ENCODE peak calls at places on chromosomes 12 and 14, in seven cellular contexts. M is mesenchymal stem cell, N is neuronal stem cell, D is mesendoderm, U is IMR-90, R is trophoblast cell, Q is H1. Z is an unnamed sample. For H3K27me3, the result is how much of the 10 kb centered on the place peaks cover.

GRCh38 chr14:22656945-22657711 is 13.0 kb upstream of the OR6J1 start:
- DNase-seq in M (peak), N (no peak), D (peak), U (peak), R (no peak), Q (no peak), Z (no peak)

GRCh38 chr12:54603173-54603814 is 14.8 kb upstream of the PPP1R1A start:
- DNase-seq in M (peak), N (peak), D (peak), U (peak), R (peak), Q (peak), Z (peak)

GRCh38 chr12:467591-467990 is 7.9 kb downstream of the B4GALNT3 start:
- DNase-seq in M (peak), N (no peak), D (no peak), U (no peak), R (no peak), Q (no peak), Z (no peak)

GRCh38 chr12:109731231-109731731 is 17.7 kb downstream of the FAM222A start:
- DNase-seq in M (no peak), N (no peak), D (no peak), U (no peak), R (no peak), Q (no peak), Z (peak)

GRCh38 chr14:36383674-36384421 is 63.4 kb upstream of the MBIP start:
- DNase-seq in M (peak), N (no peak), D (no peak), U (no peak), R (peak), Q (no peak), Z (no peak)

GRCh38 chr12:53561590-53561953 is 54.3 kb upstream of the NPFF start:
- DNase-seq in M (peak), N (no peak), D (no peak), U (peak), R (no peak), Q (no peak), Z (no peak)

GRCh38 chr12:10638728-10639127 is 25.3 kb upstream of the MAGOHB start:
- DNase-seq in M (no peak), N (no peak), D (no peak), U (no peak), R (no peak), Q (no peak), Z (no peak)

GRCh38 chr14:93048843-93049242 is 66.9 kb downstream of the ITPK1 start:
- DNase-seq in M (no peak), N (no peak), D (no peak), U (no peak), R (no peak), Q (no peak), Z (no peak)

GRCh38 chr12:120960657-120961056 is 17.7 kb upstream of the HNF1A start:
- DNase-seq in M (no peak), N (no peak), D (no peak), U (no peak), R (no peak), Q (no peak), Z (no peak)

GRCh38 chr14:95535226-95536021 is 574 bp downstream of the GLRX5 start:
- DNase-seq in M (peak), N (no peak), D (peak), U (no peak), R (no peak), Q (no peak), Z (no peak)

GRCh38 chr14:100554082-100554677 is 33.0 kb downstream of the BEGAIN start:
- DNase-seq in M (no peak), N (no peak), D (no peak), U (no peak), R (peak), Q (no peak), Z (no peak)

GRCh38 chr12:84889818-84890217 is 22.8 kb downstream of the SLC6A15 start:
- DNase-seq in M (no peak), N (no peak), D (no peak), U (no peak), R (peak), Q (no peak), Z (no peak)

GRCh38 chr12:124685689-124685993 is 118.2 kb upstream of the NCOR2 start:
- DNase-seq in M (no peak), N (no peak), D (no peak), U (no peak), R (no peak), Q (no peak), Z (no peak)

GRCh38 chr14:72217164-72217563 is 284.9 kb downstream of the RGS6 start:
- DNase-seq in M (no peak), N (no peak), D (no peak), U (no peak), R (no peak), Q (no peak), Z (no peak)

GRCh38 chr14:35355981-35356839 is 48.3 kb downstream of the NFKBIA start:
- DNase-seq in M (peak), N (no peak), D (peak), U (peak), R (peak), Q (no peak), Z (no peak)

GRCh38 chr14:24339284-24340151 is at the start of gene RIPK3:
- DNase-seq in M (peak), N (no peak), D (no peak), U (no peak), R (no peak), Q (peak), Z (peak)

GRCh38 chr12:2550470-2551090 is 244.2 kb upstream of the FKBP4 start:
- DNase-seq in M (no peak), N (no peak), D (no peak), U (no peak), R (no peak), Q (no peak), Z (no peak)

GRCh38 chr12:116919706-116920485 is 9.1 kb downstream of the FBXW8 start:
- DNase-seq in M (no peak), N (no peak), D (no peak), U (no peak), R (no peak), Q (no peak), Z (no peak)

GRCh38 chr14:22194669-22195068 is 394.4 kb downstream of the DAD1 start:
- DNase-seq in M (no peak), N (no peak), D (no peak), U (peak), R (no peak), Q (no peak), Z (no peak)

GRCh38 chr12:126768517-126768916 is 1498.5 kb upstream of the TMEM132C start:
- DNase-seq in M (no peak), N (no peak), D (no peak), U (no peak), R (no peak), Q (no peak), Z (no peak)

GRCh38 chr12:50017047-50017446 is 8.2 kb downstream of the RACGAP1 start:
- DNase-seq in M (peak), N (no peak), D (no peak), U (peak), R (peak), Q (no peak), Z (no peak)

GRCh38 chr14:79764288-79764687 is 447.0 kb downstream of the DIO2 start:
- DNase-seq in M (no peak), N (no peak), D (no peak), U (no peak), R (no peak), Q (no peak), Z (no peak)

GRCh38 chr14:70782361-70782760 is 27.0 kb downstream of the MAP3K9 start:
- DNase-seq in M (peak), N (no peak), D (no peak), U (peak), R (peak), Q (no peak), Z (no peak)

GRCh38 chr12:4809449-4810218 is 89.4 kb downstream of the GALNT8 start:
- DNase-seq in M (no peak), N (peak), D (peak), U (no peak), R (peak), Q (peak), Z (peak)

GRCh38 chr12:58917699-58918334 is 2.5 kb downstream of the LRIG3 start:
- DNase-seq in M (peak), N (no peak), D (no peak), U (no peak), R (no peak), Q (no peak), Z (no peak)

GRCh38 chr12:100666588-100666987 is 93.1 kb downstream of the GAS2L3 start:
- DNase-seq in M (no peak), N (no peak), D (peak), U (no peak), R (no peak), Q (no peak), Z (peak)

GRCh38 chr14:65019944-65020566 is 33.4 kb downstream of the FNTB start:
- DNase-seq in M (peak), N (peak), D (peak), U (peak), R (peak), Q (no peak), Z (peak)

GRCh38 chr14:68355415-68355814 is 437.5 kb downstream of the ZFP36L1 start:
- DNase-seq in M (no peak), N (no peak), D (no peak), U (no peak), R (no peak), Q (no peak), Z (no peak)

GRCh38 chr12:115354007-115354452 is 670.1 kb upstream of the TBX3 start:
- DNase-seq in M (peak), N (no peak), D (no peak), U (peak), R (peak), Q (no peak), Z (no peak)

GRCh38 chr14:99964979-99965378 is 100.2 kb upstream of the EVL start:
- DNase-seq in M (no peak), N (no peak), D (no peak), U (no peak), R (no peak), Q (no peak), Z (no peak)

GRCh38 chr12:16626991-16627390 is 21.0 kb upstream of the LMO3 start:
- DNase-seq in M (no peak), N (no peak), D (no peak), U (no peak), R (no peak), Q (no peak), Z (no peak)

GRCh38 chr14:101248056-101248725 is 313.1 kb upstream of the DIO3 start:
- DNase-seq in M (no peak), N (no peak), D (no peak), U (no peak), R (no peak), Q (no peak), Z (no peak)

GRCh38 chr14:53325176-53325806 is 172.2 kb upstream of the DDHD1 start:
- DNase-seq in M (no peak), N (no peak), D (peak), U (peak), R (no peak), Q (no peak), Z (no peak)

GRCh38 chr12:117152793-117153775 is 37.2 kb downstream of the FBXO21 start:
- DNase-seq in M (no peak), N (no peak), D (no peak), U (no peak), R (no peak), Q (no peak), Z (no peak)

GRCh38 chr12:42486407-42486806 is 103.1 kb downstream of the PRICKLE1 start:
- DNase-seq in M (no peak), N (no peak), D (no peak), U (no peak), R (no peak), Q (no peak), Z (no peak)

GRCh38 chr14:24416932-24417619 is 12.4 kb downstream of the CBLN3 start:
- DNase-seq in M (no peak), N (no peak), D (no peak), U (no peak), R (no peak), Q (no peak), Z (no peak)

GRCh38 chr12:127396720-127397119 is 870.2 kb upstream of the TMEM132C start:
- DNase-seq in M (no peak), N (no peak), D (no peak), U (no peak), R (no peak), Q (no peak), Z (no peak)

GRCh38 chr14:20866963-20867362 is 24.2 kb upstream of the RNASE3 start:
- DNase-seq in M (no peak), N (no peak), D (peak), U (no peak), R (peak), Q (no peak), Z (peak)

GRCh38 chr12:78870539-78870938 is 6.0 kb downstream of the SYT1 start:
- DNase-seq in M (no peak), N (no peak), D (peak), U (no peak), R (no peak), Q (no peak), Z (peak)
- H3K27me3 ChIP-seq in M (under half), N (under half), D (under half), U (under half), R (under half), Q (under half), Z (under half)

GRCh38 chr12:33041562-33041961 is 145.0 kb upstream of the PKP2 start:
- DNase-seq in M (no peak), N (no peak), D (no peak), U (no peak), R (no peak), Q (no peak), Z (no peak)

GRCh38 chr12:33047666-33048065 is 151.1 kb upstream of the PKP2 start:
- DNase-seq in M (no peak), N (no peak), D (no peak), U (no peak), R (no peak), Q (no peak), Z (no peak)

GRCh38 chr12:33044447-33044846 is 147.9 kb upstream of the PKP2 start:
- DNase-seq in M (no peak), N (peak), D (no peak), U (no peak), R (no peak), Q (no peak), Z (no peak)
- H2AK5ac ChIP-seq in M (no peak), N (no peak), D (no peak), U (no peak), R (no peak), Q (no peak), Z (no peak)

GRCh38 chr12:79983492-79983891 is 48.6 kb upstream of the PPP1R12A start:
- DNase-seq in M (peak), N (no peak), D (no peak), U (peak), R (no peak), Q (no peak), Z (no peak)
- H2BK120ac ChIP-seq in M (no peak), N (no peak), D (no peak), U (peak), R (no peak), Q (no peak), Z (no peak)

DNA sequence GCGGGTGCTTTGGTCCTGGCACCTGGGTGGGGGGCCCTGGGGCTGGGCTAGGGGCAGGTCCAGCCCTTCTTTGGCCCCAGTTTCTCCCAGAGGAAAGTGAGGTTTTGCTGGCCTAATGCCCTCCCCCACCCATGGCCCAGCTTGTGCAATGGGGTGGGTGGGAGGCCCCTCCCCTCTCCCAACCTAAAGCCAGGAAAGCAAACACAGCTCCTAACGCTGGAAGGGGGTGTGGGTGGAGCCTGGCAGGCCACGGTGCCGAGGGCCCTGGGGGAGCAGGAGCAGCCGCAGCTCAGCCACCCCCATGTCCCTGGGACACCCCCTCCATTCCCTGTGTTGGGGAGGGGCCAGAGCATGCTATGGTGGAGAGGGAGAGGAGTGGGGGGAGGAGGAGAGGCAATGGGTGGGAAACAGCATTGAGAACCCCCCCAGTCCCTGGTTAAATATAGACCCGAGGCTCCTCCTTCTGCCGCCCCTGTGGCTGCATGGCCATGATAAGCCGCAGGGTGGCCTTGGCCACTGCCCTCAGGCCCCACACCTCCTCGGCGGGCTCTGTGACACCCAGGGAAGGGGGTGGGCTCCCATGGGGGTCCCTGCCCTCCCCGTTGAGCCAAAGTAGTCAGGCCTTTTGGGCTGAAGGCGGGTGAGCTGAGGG is 4.7 kb downstream of the EXOC3L4 start:
- DNase-seq in M (no peak), N (no peak), D (no peak), U (no peak), R (no peak), Q (no peak), Z (no peak)
- H3K27me3 ChIP-seq in M (under half), N (under half), D (under half), U (half or more), R (under half), Q (under half), Z (under half)

GRCh38 chr14:60324837-60325236 is 75.8 kb downstream of the PPM1A start:
- DNase-seq in M (no peak), N (no peak), D (no peak), U (no peak), R (no peak), Q (no peak), Z (no peak)

GRCh38 chr14:60327447-60328331 is 78.7 kb downstream of the PPM1A start:
- DNase-seq in M (no peak), N (no peak), D (peak), U (peak), R (peak), Q (peak), Z (peak)

GRCh38 chr14:60328588-60328987 is 79.6 kb downstream of the PPM1A start:
- DNase-seq in M (no peak), N (no peak), D (peak), U (no peak), R (no peak), Q (no peak), Z (peak)

GRCh38 chr14:60326274-60326673 is 77.3 kb downstream of the PPM1A start:
- DNase-seq in M (no peak), N (no peak), D (no peak), U (no peak), R (no peak), Q (no peak), Z (no peak)

GRCh38 chr14:60323199-60323891 is 74.3 kb downstream of the PPM1A start:
- DNase-seq in M (no peak), N (no peak), D (no peak), U (no peak), R (no peak), Q (no peak), Z (no peak)
- H2AK5ac ChIP-seq in M (no peak), N (no peak), D (no peak), U (no peak), R (no peak), Q (no peak), Z (no peak)

GRCh38 chr14:94173471-94173884 is 644 bp upstream of the PPP4R4 start:
- DNase-seq in M (peak), N (no peak), D (no peak), U (no peak), R (peak), Q (peak), Z (no peak)

GRCh38 chr14:94171208-94171607 is 2.9 kb upstream of the PPP4R4 start:
- DNase-seq in M (no peak), N (no peak), D (no peak), U (peak), R (peak), Q (no peak), Z (no peak)

GRCh38 chr14:94173885-94174621 is at the start of gene PPP4R4:
- DNase-seq in M (peak), N (peak), D (peak), U (peak), R (peak), Q (peak), Z (peak)

GRCh38 chr14:94174622-94175402 is 690 bp downstream of the PPP4R4 start:
- DNase-seq in M (no peak), N (peak), D (peak), U (no peak), R (no peak), Q (peak), Z (peak)

GRCh38 chr14:94172545-94172944 is 1.6 kb upstream of the PPP4R4 start:
- DNase-seq in M (no peak), N (no peak), D (no peak), U (no peak), R (no peak), Q (no peak), Z (no peak)
- H2BK120ac ChIP-seq in M (no peak), N (no peak), D (no peak), U (no peak), R (no peak), Q (no peak), Z (no peak)

Z was measured in H9.